ENCODE peak calls at places on chromosomes 11 and 22, in six cellular contexts. X is activated CD4-positive, alpha-beta T cell treated with anti-CD3 and anti-CD28 coated beads, Interleukin-2, amount 10 ng/mL, durations not matched to agents 24 days and 14 days; M is cardiac muscle cell; H is transverse colon; C is NCI-H446 treated with DMSO at 0.1 percent for 48 hours; I is neural crest cell. O is an unnamed sample.

GRCh38 chr11:65618763-65619162 is 3.2 kb downstream of the PCNX3 start:
- DNase-seq in X (no peak), M (no peak), H (no peak), C (no peak), I (no peak), O (no peak)

GRCh38 chr22:28283025-28283654 is 364.1 kb upstream of the PITPNB start:
- DNase-seq in X (no peak), M (no peak), H (no peak), C (no peak), I (no peak), O (no peak)

GRCh38 chr22:39317756-39318506 is 1.5 kb downstream of the RPL3 start:
- DNase-seq in X (no peak), M (no peak), H (no peak), C (no peak), I (no peak), O (peak)

GRCh38 chr11:31932879-31933278 is 121.8 kb upstream of the PAX6 start:
- DNase-seq in X (no peak), M (peak), H (no peak), C (no peak), I (no peak), O (no peak)

GRCh38 chr22:20671409-20672081 is 102.4 kb upstream of the SERPIND1 start:
- DNase-seq in X (peak), M (no peak), H (no peak), C (no peak), I (no peak), O (no peak)

GRCh38 chr22:29820941-29821789 is 16.9 kb downstream of the ASCC2 start:
- DNase-seq in X (peak), M (peak), H (peak), C (peak), I (no peak), O (peak)

GRCh38 chr11:47477323-47477722 is 28.4 kb upstream of the RAPSN start:
- DNase-seq in X (no peak), M (no peak), H (no peak), C (no peak), I (no peak), O (no peak)

GRCh38 chr11:43953521-43953920 is 11.1 kb downstream of the C11orf96 start:
- DNase-seq in X (no peak), M (no peak), H (no peak), C (no peak), I (no peak), O (no peak)

GRCh38 chr22:47627561-47628253 is 865.3 kb downstream of the TBC1D22A start:
- DNase-seq in X (no peak), M (no peak), H (no peak), C (peak), I (no peak), O (no peak)

GRCh38 chr22:35604671-35605457 is 12.3 kb downstream of the MB start:
- DNase-seq in X (no peak), M (no peak), H (no peak), C (no peak), I (no peak), O (no peak)

GRCh38 chr11:88301478-88302140 is 35.9 kb downstream of the CTSC start:
- DNase-seq in X (peak), M (peak), H (no peak), C (no peak), I (no peak), O (no peak)

GRCh38 chr22:22810018-22810427 is 77.6 kb upstream of the IGLL5 start:
- DNase-seq in X (peak), M (no peak), H (peak), C (no peak), I (peak), O (peak)

GRCh38 chr11:72525466-72525865 is 91.1 kb upstream of the CLPB start:
- DNase-seq in X (no peak), M (no peak), H (no peak), C (no peak), I (no peak), O (no peak)

GRCh38 chr11:30260813-30261212 is 30.0 kb downstream of the FSHB start:
- DNase-seq in X (no peak), M (no peak), H (no peak), C (no peak), I (no peak), O (no peak)

GRCh38 chr11:92569717-92570116 is 345.1 kb downstream of the FAT3 start:
- DNase-seq in X (no peak), M (no peak), H (no peak), C (no peak), I (no peak), O (no peak)

GRCh38 chr11:65017927-65018326 is 4.0 kb downstream of the ARL2 start:
- DNase-seq in X (no peak), M (no peak), H (no peak), C (no peak), I (no peak), O (no peak)

GRCh38 chr11:20111871-20112270 is 48.4 kb downstream of the DBX1 start:
- DNase-seq in X (no peak), M (no peak), H (no peak), C (no peak), I (no peak), O (no peak)

GRCh38 chr11:29623144-29623722 is 393.6 kb downstream of the KCNA4 start:
- DNase-seq in X (no peak), M (peak), H (no peak), C (no peak), I (no peak), O (no peak)

GRCh38 chr22:20106205-20106848 is 9.6 kb upstream of the RANBP1 start:
- DNase-seq in X (no peak), M (no peak), H (no peak), C (no peak), I (no peak), O (no peak)

GRCh38 chr11:59154585-59154984 is 11.9 kb downstream of the FAM111A start:
- DNase-seq in X (peak), M (no peak), H (no peak), C (no peak), I (no peak), O (no peak)

GRCh38 chr11:18455686-18456372 is at the start of gene LDHAL6A:
- DNase-seq in X (peak), M (no peak), H (no peak), C (no peak), I (no peak), O (no peak)

GRCh38 chr11:32382339-32383049 is 52.8 kb downstream of the WT1 start:
- DNase-seq in X (no peak), M (no peak), H (no peak), C (no peak), I (no peak), O (no peak)

GRCh38 chr11:1450958-1451710 is 35.4 kb downstream of the MOB2 start:
- DNase-seq in X (no peak), M (peak), H (no peak), C (no peak), I (no peak), O (no peak)

GRCh38 chr11:68269414-68270081 is 2.2 kb downstream of the C11orf24 start:
- DNase-seq in X (no peak), M (no peak), H (no peak), C (no peak), I (no peak), O (no peak)

GRCh38 chr11:2714463-2714800 is 14.6 kb upstream of the KCNQ1OT1 start:
- DNase-seq in X (no peak), M (no peak), H (no peak), C (no peak), I (no peak), O (no peak)

GRCh38 chr22:47232753-47233152 is 470.3 kb downstream of the TBC1D22A start:
- DNase-seq in X (no peak), M (no peak), H (no peak), C (no peak), I (no peak), O (no peak)

GRCh38 chr22:46577361-46578249 is 40.2 kb upstream of the CELSR1 start:
- DNase-seq in X (peak), M (no peak), H (peak), C (no peak), I (no peak), O (peak)

GRCh38 chr11:108734956-108735559 is 70.2 kb downstream of the DDX10 start:
- DNase-seq in X (peak), M (peak), H (no peak), C (no peak), I (no peak), O (peak)

GRCh38 chr11:119340335-119341221 is at the start of gene C1QTNF5:
- DNase-seq in X (no peak), M (peak), H (peak), C (no peak), I (no peak), O (no peak)

GRCh38 chr11:69234740-69235710 is 58.9 kb upstream of the MYEOV start:
- DNase-seq in X (no peak), M (no peak), H (no peak), C (no peak), I (no peak), O (no peak)

GRCh38 chr11:33168605-33169240 is 7.4 kb upstream of the CSTF3 start:
- DNase-seq in X (no peak), M (no peak), H (no peak), C (no peak), I (no peak), O (no peak)

GRCh38 chr22:33883561-33883960 is 36.7 kb downstream of the LARGE1 start:
- DNase-seq in X (no peak), M (no peak), H (no peak), C (no peak), I (no peak), O (peak)

O was measured in MCF 10A.